ENCODE peak calls at places on chromosomes 5 and 9, in six cellular contexts. I, D, Q, L, G and K are unnamed samples.

GRCh38 chr9:71816782-71817549 is 48.7 kb upstream of the CEMIP2 start:
- DNase-seq in G (no peak), I (peak), L (no peak), D (no peak), Q (no peak), K (no peak)

GRCh38 chr9:124008855-124009834 is 2.4 kb upstream of the LHX2 start:
- DNase-seq in L (no peak), G (no peak), Q (no peak), I (no peak), D (no peak), K (no peak)

GRCh38 chr5:176955895-176956294 is 50.7 kb downstream of the UIMC1 start:
- DNase-seq in Q (peak), I (no peak), G (no peak), L (no peak), D (no peak), K (peak)

GRCh38 chr9:114288233-114289051 is 34.5 kb upstream of the ORM1 start:
- DNase-seq in D (peak), G (no peak), I (peak), Q (peak), L (no peak), K (peak)

GRCh38 chr9:110463499-110463898 is 116.0 kb downstream of the SVEP1 start:
- DNase-seq in Q (no peak), L (no peak), D (no peak), G (no peak), I (no peak), K (no peak)

GRCh38 chr9:713046-713445 is 128.5 kb upstream of the DMRT1 start:
- DNase-seq in L (no peak), D (no peak), G (no peak), I (no peak), Q (no peak), K (no peak)

GRCh38 chr5:17185776-17186175 is 31.7 kb upstream of the BASP1 start:
- DNase-seq in G (no peak), L (no peak), Q (peak), I (peak), D (no peak), K (peak)

GRCh38 chr5:58318468-58318867 is 141.4 kb downstream of the PLK2 start:
- DNase-seq in G (no peak), I (no peak), Q (peak), L (no peak), D (no peak), K (peak)

GRCh38 chr9:71544464-71544863 is 223.8 kb downstream of the CEMIP2 start:
- DNase-seq in G (no peak), D (no peak), L (no peak), Q (no peak), I (no peak), K (no peak)

GRCh38 chr5:31751620-31752019 is 112.7 kb downstream of the PDZD2 start:
- DNase-seq in Q (no peak), L (no peak), G (no peak), D (no peak), I (no peak), K (no peak)

GRCh38 chr5:109927639-109928038 is 237.9 kb downstream of the MAN2A1 start:
- DNase-seq in Q (no peak), G (no peak), L (no peak), I (no peak), D (no peak), K (no peak)

GRCh38 chr5:67205981-67206380 is 9.4 kb upstream of the CD180 start:
- DNase-seq in Q (no peak), G (no peak), I (no peak), L (no peak), D (no peak), K (no peak)

GRCh38 chr5:161544350-161544765 is 2.2 kb downstream of the GABRB2 start:
- DNase-seq in I (peak), L (peak), Q (peak), G (peak), D (no peak), K (peak)

GRCh38 chr5:173010547-173011464 is 27.2 kb downstream of the ATP6V0E1 start:
- DNase-seq in Q (no peak), G (no peak), L (no peak), D (no peak), I (peak), K (no peak)

GRCh38 chr5:7329712-7330111 is 66.2 kb upstream of the ADCY2 start:
- DNase-seq in D (no peak), G (no peak), I (no peak), L (no peak), Q (no peak), K (no peak)

GRCh38 chr5:105544300-105544699 is 1981.7 kb upstream of the NUDT12 start:
- DNase-seq in L (no peak), D (no peak), G (no peak), Q (no peak), I (no peak), K (no peak)

GRCh38 chr9:108813951-108814601 is 41.7 kb downstream of the ACTL7B start:
- DNase-seq in I (no peak), D (peak), L (no peak), G (peak), Q (peak), K (peak)

GRCh38 chr5:142618125-142618524 is 67.8 kb downstream of the FGF1 start:
- DNase-seq in D (no peak), L (no peak), I (no peak), G (no peak), Q (peak), K (peak)

GRCh38 chr9:129282308-129283211 is 104.5 kb upstream of the IER5L start:
- DNase-seq in D (no peak), Q (no peak), I (peak), L (no peak), G (no peak), K (no peak)

GRCh38 chr9:117546894-117547293 is 132.0 kb upstream of the ASTN2 start:
- DNase-seq in I (peak), D (no peak), G (no peak), L (peak), Q (no peak), K (no peak)

GRCh38 chr9:97398999-97399758 is 12.7 kb upstream of the TDRD7 start:
- DNase-seq in L (peak), I (peak), G (peak), Q (peak), D (peak), K (peak)

GRCh38 chr9:130226112-130226511 is 39.4 kb upstream of the HMCN2 start:
- DNase-seq in I (no peak), D (no peak), G (no peak), L (no peak), Q (no peak), K (no peak)

GRCh38 chr5:65037845-65038815 is 269.4 kb downstream of the CWC27 start:
- DNase-seq in G (peak), D (peak), L (no peak), Q (no peak), I (peak), K (no peak)

GRCh38 chr5:8944005-8944404 is 601.9 kb downstream of the SEMA5A start:
- DNase-seq in I (no peak), Q (no peak), G (no peak), L (no peak), D (no peak), K (peak)

GRCh38 chr5:178787889-178788288 is 57.4 kb upstream of the ZNF354A start:
- DNase-seq in L (no peak), I (no peak), D (no peak), Q (no peak), G (no peak), K (no peak)

GRCh38 chr5:91816674-91817073 is 433.6 kb upstream of the ARRDC3 start:
- DNase-seq in D (no peak), L (no peak), I (no peak), G (no peak), Q (no peak), K (no peak)

GRCh38 chr9:94771096-94771495 is 44.6 kb downstream of the AOPEP start:
- DNase-seq in G (no peak), Q (no peak), I (no peak), L (no peak), D (no peak), K (no peak)

GRCh38 chr9:6133346-6134063 is 82.1 kb upstream of the IL33 start:
- DNase-seq in Q (peak), G (no peak), D (no peak), L (no peak), I (no peak), K (peak)

GRCh38 chr9:130930804-130931349 is 8.2 kb downstream of the FIBCD1 start:
- DNase-seq in I (no peak), Q (no peak), D (no peak), L (no peak), G (no peak), K (no peak)

GRCh38 chr5:109028608-109029299 is 281.1 kb downstream of the FER start:
- DNase-seq in L (no peak), G (no peak), D (no peak), Q (no peak), I (no peak), K (peak)

GRCh38 chr9:128007566-128008138 is 26.9 kb upstream of the EEIG1 start:
- DNase-seq in D (no peak), G (peak), I (peak), Q (peak), L (peak), K (peak)